ENCODE peak calls at places on chromosomes 5 and 9, in six cellular contexts. B, J, Y, E, H and A are unnamed samples.

GRCh38 chr9:132694144-132694543 is 23.9 kb downstream of the GTF3C4 start:
- DNase-seq in Y (no peak), E (peak; percentile 24), B (no peak), H (no peak), J (no peak), A (no peak)

GRCh38 chr5:9241459-9241858 is 304.4 kb downstream of the SEMA5A start:
- DNase-seq in J (no peak), H (no peak), B (no peak), E (no peak), Y (no peak), A (no peak)

GRCh38 chr9:131162886-131163285 is 37.5 kb downstream of the NUP214 start:
- DNase-seq in E (no peak), B (no peak), J (no peak), Y (no peak), H (no peak), A (no peak)

GRCh38 chr5:13994606-13995336 is 50.3 kb upstream of the DNAH5 start:
- DNase-seq in H (no peak), E (no peak), J (no peak), B (no peak), Y (no peak), A (no peak)

GRCh38 chr5:165334186-165334585 is 1828.8 kb downstream of the MAT2B start:
- DNase-seq in H (no peak), E (peak; percentile 75), J (no peak), B (no peak), Y (no peak), A (peak; percentile 36)

GRCh38 chr9:107732781-107733529 is 243.4 kb upstream of the KLF4 start:
- DNase-seq in J (no peak), B (no peak), Y (no peak), H (peak; percentile 52), E (peak; percentile 79), A (peak; percentile 81)

GRCh38 chr9:14452539-14452938 is 138.6 kb upstream of the NFIB start:
- DNase-seq in J (no peak), H (no peak), E (peak; percentile 16), B (no peak), Y (no peak), A (no peak)

GRCh38 chr9:94703488-94704140 is 22.9 kb upstream of the AOPEP start:
- DNase-seq in H (no peak), B (no peak), Y (no peak), E (no peak), J (no peak), A (no peak)

GRCh38 chr5:119022017-119022745 is 33.8 kb upstream of the DTWD2 start:
- DNase-seq in E (peak; percentile 25), B (no peak), Y (no peak), H (no peak), J (no peak), A (peak; percentile 81)

GRCh38 chr5:42951169-42951846 is 88.8 kb downstream of the ANXA2R start:
- DNase-seq in J (no peak), B (peak; percentile 89), H (peak; percentile 42), Y (peak; percentile 59), E (no peak), A (peak; percentile 69)

GRCh38 chr9:2179557-2179956 is 164.4 kb downstream of the SMARCA2 start:
- DNase-seq in E (peak; percentile 44), B (no peak), H (no peak), J (no peak), Y (no peak), A (no peak)

GRCh38 chr9:101359679-101360078 is 25.1 kb downstream of the BAAT start:
- DNase-seq in H (no peak), J (no peak), Y (no peak), E (no peak), B (no peak), A (no peak)

GRCh38 chr9:113360242-113360842 is 11.0 kb downstream of the BSPRY start:
- DNase-seq in H (no peak), Y (no peak), J (no peak), E (no peak), B (peak; percentile 40), A (no peak)

GRCh38 chr5:142883025-142883424 is 112.8 kb downstream of the ARHGAP26 start:
- DNase-seq in B (no peak), J (no peak), H (peak; percentile 60), Y (no peak), E (no peak), A (peak; percentile 37)

GRCh38 chr9:114799925-114800324 is 5.9 kb downstream of the TNFSF15 start:
- DNase-seq in Y (no peak), J (no peak), E (no peak), B (no peak), H (no peak), A (no peak)

GRCh38 chr5:158590936-158591863 is 508.5 kb downstream of the EBF1 start:
- DNase-seq in J (no peak), E (peak; percentile 1), H (peak; percentile 42), B (no peak), Y (no peak), A (no peak)

GRCh38 chr5:65062684-65063083 is 294.0 kb downstream of the CWC27 start:
- DNase-seq in E (peak; percentile 72), B (no peak), J (no peak), Y (no peak), H (no peak), A (peak; percentile 83)

GRCh38 chr5:120568716-120569115 is 104.6 kb downstream of the PRR16 start:
- DNase-seq in J (no peak), Y (no peak), E (no peak), B (no peak), H (no peak), A (peak; percentile 6)

GRCh38 chr5:131436081-131436480 is 172.2 kb downstream of the CDC42SE2 start:
- DNase-seq in Y (no peak), E (no peak), B (no peak), J (no peak), H (no peak), A (no peak)

GRCh38 chr5:55732592-55732991 is 5.3 kb upstream of the DDX4 start:
- DNase-seq in Y (no peak), J (no peak), B (no peak), H (no peak), E (no peak), A (no peak)

GRCh38 chr5:130580264-130580663 is 584.8 kb downstream of the HINT1 start:
- DNase-seq in E (no peak), J (no peak), B (no peak), Y (no peak), H (no peak), A (no peak)

GRCh38 chr9:37410969-37411785 is 11.3 kb upstream of the GRHPR start:
- DNase-seq in H (no peak), E (peak; percentile 25), B (no peak), J (no peak), Y (no peak), A (no peak)

GRCh38 chr9:83620841-83621636 is 1.9 kb upstream of the IDNK start:
- DNase-seq in B (no peak), J (no peak), E (peak; percentile 37), Y (peak; percentile 52), H (no peak), A (peak; percentile 92)

GRCh38 chr5:119808474-119808873 is 179.1 kb downstream of the FAM170A start:
- DNase-seq in H (no peak), B (no peak), J (no peak), Y (no peak), E (no peak), A (no peak)

GRCh38 chr9:87766697-87767096 is 40.8 kb downstream of the CTSL start:
- DNase-seq in J (no peak), E (peak; percentile 92), Y (no peak), B (no peak), H (no peak), A (no peak)

GRCh38 chr5:171192111-171192510 is 116.9 kb upstream of the TLX3 start:
- DNase-seq in H (no peak), Y (no peak), B (no peak), E (no peak), J (no peak), A (no peak)

DNA sequence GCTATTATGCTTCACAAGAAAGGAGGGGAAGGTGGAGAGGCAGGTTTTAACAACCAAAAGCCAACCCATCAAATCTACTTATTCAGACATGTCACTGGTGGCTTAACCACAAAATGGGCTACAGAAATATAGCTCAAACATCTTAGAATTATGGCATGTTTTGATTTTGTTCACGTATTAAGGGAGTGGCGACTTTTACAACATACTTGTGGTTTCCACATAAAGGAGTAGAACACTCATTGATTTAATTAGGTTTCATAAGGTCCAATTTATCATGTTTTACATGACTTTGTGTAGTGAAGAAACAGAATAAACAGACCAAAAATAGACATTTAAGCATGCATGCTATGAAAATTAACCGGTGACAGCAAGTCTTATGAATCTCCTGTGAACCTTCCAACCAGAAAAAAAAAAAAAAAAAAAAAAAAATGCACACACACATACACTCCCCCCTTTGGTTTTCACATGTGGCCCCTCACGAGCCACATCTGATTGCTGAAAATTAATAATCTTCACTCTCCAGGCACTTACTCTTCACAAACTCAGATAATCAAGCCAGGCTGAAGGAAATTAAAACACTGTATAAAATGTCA is 5.4 kb downstream of the ZNF608 start:
- DNase-seq in B (no peak), J (no peak), E (peak; percentile 95), H (no peak), Y (no peak), A (peak; percentile 83)
- H3K4me3 ChIP-seq in B (no peak overlapping the region), J (no peak overlapping the region), E (no peak overlapping the region), H (no peak overlapping the region), Y (no peak overlapping the region), A (no peak overlapping the region)

GRCh38 chr5:136805466-136805865 is 440.1 kb upstream of the TRPC7 start:
- DNase-seq in E (no peak), Y (no peak), J (no peak), H (no peak), B (no peak), A (no peak)

GRCh38 chr5:136799806-136800372 is 434.5 kb upstream of the TRPC7 start:
- DNase-seq in E (no peak), J (no peak), H (no peak), Y (no peak), B (no peak), A (no peak)

GRCh38 chr5:136802382-136802781 is 437.0 kb upstream of the TRPC7 start:
- DNase-seq in J (no peak), B (no peak), E (peak; percentile 14), H (no peak), Y (no peak), A (no peak)
- TF ChIP-seq CTCF in J (peak; percentile 41), B (no peak), E (peak; percentile 10), H (no peak), Y (no peak), A (peak; percentile 52)

GRCh38 chr9:110712955-110713354 is 44.4 kb downstream of the MUSK start:
- DNase-seq in B (no peak), H (no peak), E (no peak), Y (no peak), J (no peak), A (no peak)

GRCh38 chr9:110714314-110714713 is 45.7 kb downstream of the MUSK start:
- DNase-seq in J (no peak), Y (no peak), H (no peak), B (no peak), E (no peak), A (no peak)

DNA sequence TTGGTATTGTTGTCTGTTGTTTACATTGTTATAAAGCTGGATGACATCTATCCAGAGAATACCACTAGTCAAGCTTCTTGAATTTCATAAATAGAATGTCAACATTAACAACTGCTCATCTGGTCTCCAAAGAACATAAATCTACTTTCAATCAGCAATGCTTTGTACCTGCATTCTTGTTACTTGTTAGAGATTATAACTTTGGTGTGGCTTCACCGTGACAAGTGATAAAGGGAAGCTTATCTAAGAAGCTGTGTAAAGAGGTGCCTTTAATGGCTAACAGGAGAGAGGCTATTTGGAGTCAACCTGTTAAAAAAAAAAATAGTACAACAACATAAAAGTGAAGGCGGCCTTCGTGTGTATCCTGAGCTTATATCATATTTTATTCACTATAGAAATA is 41.8 kb downstream of the MUSK start:
- DNase-seq in E (no peak), J (no peak), B (no peak), H (no peak), Y (no peak), A (no peak)
- H3K4me1 ChIP-seq in E (no peaks in the 10 kb centered on the region), J (no peaks in the 10 kb centered on the region), B (no peaks in the 10 kb centered on the region), H (no peaks in the 10 kb centered on the region), Y (peaks cover 4% of the 10 kb centered on the region), A (peaks cover 23% of the 10 kb centered on the region)

GRCh38 chr9:33472171-33472920 is 1.4 kb downstream of the NOL6 start:
- DNase-seq in H (peak; percentile 22), J (no peak), Y (no peak), B (no peak), E (no peak), A (no peak)
- H3K4me3 ChIP-seq in H (peak overlapping the region; percentile 88), J (no peak overlapping the region), Y (no peak overlapping the region), B (peak overlapping the region; percentile 97), E (peak overlapping the region; percentile 80), A (peak overlapping the region; percentile 87)